ENCODE peak calls at places on chromosomes 2 and 18, in five cellular contexts. V is caudate nucleus; M is NCI-H2081; I is adipocyte; L is activated CD4-positive, alpha-beta T cell treated with anti-CD3 and anti-CD28 coated beads, Interleukin-2, amount 50 U/mL, for 1 hour. K is an unnamed sample.

GRCh38 chr18:23563377-23564043 is 22.8 kb downstream of the NPC1 start:
- DNase-seq in V (no peak), M (no peak), I (no peak), L (no peak), K (peak)

GRCh38 chr2:8743261-8743660 is 61.4 kb downstream of the ID2 start:
- DNase-seq in V (no peak), M (no peak), I (no peak), L (no peak), K (peak)

GRCh38 chr2:100747551-100747950 is 72.4 kb upstream of the NPAS2 start:
- DNase-seq in V (no peak), M (no peak), I (peak), L (no peak), K (peak)

GRCh38 chr2:24892928-24893327 is 27.1 kb downstream of the ADCY3 start:
- DNase-seq in V (no peak), M (no peak), I (peak), L (no peak), K (peak)

GRCh38 chr2:231260442-231260841 is 62.0 kb downstream of the ARMC9 start:
- DNase-seq in V (no peak), M (no peak), I (peak), L (no peak), K (peak)

GRCh38 chr2:111930875-111931274 is 32.5 kb downstream of the MERTK start:
- DNase-seq in V (no peak), M (no peak), I (peak), L (no peak), K (peak)

GRCh38 chr2:160309585-160309984 is 109.5 kb upstream of the ITGB6 start:
- DNase-seq in V (no peak), M (no peak), I (no peak), L (no peak), K (peak)

GRCh38 chr2:160205511-160205910 is 5.4 kb upstream of the ITGB6 start:
- DNase-seq in V (no peak), M (no peak), I (peak), L (no peak), K (peak)

GRCh38 chr2:212998629-212999359 is 152.6 kb downstream of the IKZF2 start:
- DNase-seq in V (no peak), M (no peak), I (peak), L (no peak), K (peak)

GRCh38 chr2:37846207-37846606 is 78.9 kb upstream of the RMDN2 start:
- DNase-seq in V (no peak), M (no peak), I (no peak), L (no peak), K (no peak)

GRCh38 chr2:151120016-151120415 is 141.6 kb downstream of the RBM43 start:
- DNase-seq in V (no peak), M (peak), I (no peak), L (no peak), K (no peak)

GRCh38 chr2:226767056-226767813 is 32.4 kb downstream of the IRS1 start:
- DNase-seq in V (no peak), M (no peak), I (no peak), L (no peak), K (no peak)

GRCh38 chr2:100520224-100520623 is 42.6 kb upstream of the PDCL3 start:
- DNase-seq in V (no peak), M (no peak), I (no peak), L (no peak), K (no peak)

GRCh38 chr2:34447097-34447496 is 848.0 kb upstream of the FAM98A start:
- DNase-seq in V (no peak), M (no peak), I (no peak), L (no peak), K (no peak)

GRCh38 chr2:234467289-234467688 is 29.6 kb downstream of the ARL4C start:
- DNase-seq in V (no peak), M (no peak), I (no peak), L (no peak), K (peak)

GRCh38 chr2:35035883-35036282 is 1319.7 kb upstream of the CRIM1 start:
- DNase-seq in V (no peak), M (no peak), I (no peak), L (no peak), K (no peak)

GRCh38 chr18:51857989-51858388 is 482.0 kb upstream of the DCC start:
- DNase-seq in V (no peak), M (no peak), I (no peak), L (no peak), K (no peak)

GRCh38 chr2:218896501-218897393 is 16.1 kb downstream of the WNT10A start:
- DNase-seq in V (no peak), M (peak), I (peak), L (peak), K (peak)

GRCh38 chr2:202203348-202203747 is 35.0 kb downstream of the SUMO1 start:
- DNase-seq in V (no peak), M (no peak), I (no peak), L (no peak), K (no peak)

GRCh38 chr18:78896111-78896510 is 83.5 kb upstream of the SALL3 start:
- DNase-seq in V (no peak), M (no peak), I (no peak), L (no peak), K (no peak)

GRCh38 chr2:174326880-174327558 is 7.7 kb upstream of the SP9 start:
- DNase-seq in V (no peak), M (no peak), I (peak), L (no peak), K (no peak)

GRCh38 chr2:60498176-60499081 is 55.0 kb downstream of the BCL11A start:
- DNase-seq in V (no peak), M (no peak), I (no peak), L (no peak), K (no peak)

GRCh38 chr2:241898681-241899270 is 29.2 kb downstream of the RTP5 start:
- DNase-seq in V (no peak), M (peak), I (no peak), L (no peak), K (no peak)

GRCh38 chr2:101152195-101153076 is 1.3 kb upstream of the TBC1D8 start:
- DNase-seq in V (peak), M (peak), I (peak), L (no peak), K (peak)

GRCh38 chr2:21866316-21866715 is 742.5 kb downstream of the TDRD15 start:
- DNase-seq in V (no peak), M (no peak), I (no peak), L (no peak), K (no peak)

GRCh38 chr18:631560-631959 is 25.9 kb upstream of the TYMS start:
- DNase-seq in V (no peak), M (no peak), I (no peak), L (no peak), K (no peak)

GRCh38 chr2:445896-446295 is 158.0 kb upstream of the ALKAL2 start:
- DNase-seq in V (no peak), M (peak), I (no peak), L (no peak), K (no peak)

GRCh38 chr2:138369856-138370255 is 131.7 kb upstream of the SPOPL start:
- DNase-seq in V (no peak), M (no peak), I (no peak), L (no peak), K (no peak)

GRCh38 chr18:12318857-12319256 is 10.8 kb downstream of the TUBB6 start:
- DNase-seq in V (no peak), M (no peak), I (no peak), L (no peak), K (no peak)